ENCODE peak calls at places on chromosomes 7 and 10, in four cellular contexts. P, H, O and R are unnamed samples.

GRCh38 chr7:23205861-23206510 is 24.1 kb downstream of the NUP42 start:
- DNase-seq in P (no peak), O (no peak), H (no peak), R (no peak)

GRCh38 chr10:128979405-128979804 is 487.6 kb upstream of the MGMT start:
- DNase-seq in O (no peak), H (no peak), P (no peak), R (no peak)

GRCh38 chr7:13449460-13449859 is 540.0 kb downstream of the ETV1 start:
- DNase-seq in O (no peak), H (no peak), P (no peak), R (no peak)

GRCh38 chr7:159031750-159032149 is 112.9 kb downstream of the VIPR2 start:
- DNase-seq in H (peak; percentile 41), P (no peak), O (peak; percentile 50), R (no peak)

GRCh38 chr7:156099085-156099484 is 286.8 kb upstream of the SHH start:
- DNase-seq in P (no peak), H (no peak), O (no peak), R (no peak)

GRCh38 chr10:121556918-121557573 is 41.2 kb downstream of the FGFR2 start:
- DNase-seq in H (no peak), P (no peak), O (no peak), R (no peak)

GRCh38 chr7:26155531-26156375 is 3.8 kb downstream of the NFE2L3 start:
- DNase-seq in H (no peak), O (no peak), P (no peak), R (no peak)

GRCh38 chr10:27661511-27662286 is 83.9 kb downstream of the MKX start:
- DNase-seq in H (no peak), O (no peak), P (no peak), R (no peak)

GRCh38 chr7:34322841-34323240 is 335.2 kb upstream of the NPSR1 start:
- DNase-seq in H (no peak), P (no peak), O (no peak), R (no peak)

GRCh38 chr10:34543716-34544115 is 271.4 kb downstream of the PARD3 start:
- DNase-seq in P (no peak), H (no peak), O (no peak), R (no peak)

GRCh38 chr10:11017575-11018425 is at the start of gene CELF2:
- DNase-seq in O (peak; percentile 82), P (peak; percentile 22), H (no peak), R (no peak)

GRCh38 chr10:133523631-133524203 is 3.4 kb upstream of the CYP2E1 start:
- DNase-seq in O (no peak), P (no peak), H (no peak), R (no peak)

GRCh38 chr7:15582773-15583172 is 21.0 kb upstream of the AGMO start:
- DNase-seq in P (no peak), H (no peak), O (no peak), R (no peak)

GRCh38 chr10:132820056-132820455 is 34.1 kb upstream of the NKX6-2 start:
- DNase-seq in P (no peak), H (no peak), O (peak; percentile 21), R (no peak)

GRCh38 chr10:72564596-72564995 is 61.3 kb downstream of the MICU1 start:
- DNase-seq in O (no peak), H (no peak), P (no peak), R (no peak)

GRCh38 chr10:97584060-97584797 is at the start of gene HOGA1:
- DNase-seq in O (no peak), P (no peak), H (no peak), R (peak; percentile 92)

GRCh38 chr10:416091-416515 is 273.4 kb downstream of the DIP2C start:
- DNase-seq in O (no peak), H (no peak), P (no peak), R (no peak)

GRCh38 chr10:130013263-130013937 is 49.3 kb upstream of the EBF3 start:
- DNase-seq in P (no peak), O (no peak), H (no peak), R (no peak)

GRCh38 chr7:27192546-27193334 is 7.2 kb downstream of the HOXA13 start:
- DNase-seq in H (no peak), P (no peak), O (peak; percentile 67), R (no peak)

GRCh38 chr7:24587853-24588252 is 14.6 kb downstream of the PALS2 start:
- DNase-seq in H (no peak), O (no peak), P (peak; percentile 8), R (no peak)

DNA sequence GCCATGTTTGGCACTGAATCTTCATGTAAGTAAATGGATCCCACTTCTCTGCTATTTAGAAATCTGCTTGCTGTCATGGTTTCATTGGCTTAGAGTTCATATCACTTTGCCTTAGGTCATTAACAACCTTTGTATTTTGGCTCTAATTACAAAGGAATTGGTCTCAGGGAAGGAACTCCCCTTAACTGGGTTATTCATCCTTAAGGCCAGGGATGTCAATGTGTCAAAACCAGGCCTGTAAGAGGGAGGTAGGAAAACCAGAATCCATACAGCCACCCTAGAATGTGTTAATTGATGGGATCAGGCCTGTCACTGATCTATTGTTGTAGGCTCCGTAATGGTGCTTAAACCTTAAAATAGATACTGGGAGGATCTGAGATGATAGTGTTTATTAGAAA is 67.3 kb downstream of the ST7 start:
- DNase-seq in O (no peak), H (no peak), P (no peak), R (no peak)
- H3K27ac ChIP-seq in O (no peak overlapping the region), H (peak overlapping the region; percentile 45), P (no peak overlapping the region), R (peak overlapping the region; percentile 4)

GRCh38 chr10:77164616-77165311 is 472.8 kb downstream of the KCNMA1 start:
- DNase-seq in O (no peak), H (no peak), P (no peak), R (no peak)
- H3K27ac ChIP-seq in O (no peak overlapping the region), H (no peak overlapping the region), P (no peak overlapping the region), R (no peak overlapping the region)

GRCh38 chr7:38312776-38313175 is 39.3 kb upstream of the TARP start:
- DNase-seq in P (no peak), O (no peak), H (no peak), R (no peak)

GRCh38 chr7:38317457-38318037 is 44.1 kb upstream of the TARP start:
- DNase-seq in O (no peak), H (no peak), P (no peak), R (no peak)

GRCh38 chr7:38316733-38317360 is 43.4 kb upstream of the TARP start:
- DNase-seq in P (no peak), H (no peak), O (no peak), R (no peak)

GRCh38 chr7:38318241-38318640 is 44.8 kb upstream of the TARP start:
- DNase-seq in P (no peak), H (no peak), O (no peak), R (no peak)

DNA sequence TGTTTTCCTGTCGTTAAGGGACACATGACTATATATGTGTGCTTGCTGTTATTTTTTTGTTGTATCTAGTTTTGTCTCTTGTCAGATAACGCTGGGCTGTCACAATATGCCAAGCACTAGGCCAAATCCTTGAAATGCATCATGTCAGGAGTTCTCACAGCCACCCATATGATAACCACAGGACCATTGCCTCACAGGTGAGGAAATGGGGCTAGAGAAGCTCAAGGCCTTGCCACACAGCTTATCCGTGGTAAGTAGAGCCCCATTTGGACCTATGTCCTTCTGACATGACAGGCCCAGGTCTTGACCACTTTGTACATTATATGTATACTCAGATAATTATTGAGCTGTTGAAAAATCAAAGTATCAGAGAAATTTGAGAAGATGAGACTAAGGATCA is 42.0 kb upstream of the TARP start:
- DNase-seq in O (no peak), H (no peak), P (no peak), R (no peak)
- H3K27ac ChIP-seq in O (no peak overlapping the region), H (no peak overlapping the region), P (no peak overlapping the region), R (no peak overlapping the region)

DNA sequence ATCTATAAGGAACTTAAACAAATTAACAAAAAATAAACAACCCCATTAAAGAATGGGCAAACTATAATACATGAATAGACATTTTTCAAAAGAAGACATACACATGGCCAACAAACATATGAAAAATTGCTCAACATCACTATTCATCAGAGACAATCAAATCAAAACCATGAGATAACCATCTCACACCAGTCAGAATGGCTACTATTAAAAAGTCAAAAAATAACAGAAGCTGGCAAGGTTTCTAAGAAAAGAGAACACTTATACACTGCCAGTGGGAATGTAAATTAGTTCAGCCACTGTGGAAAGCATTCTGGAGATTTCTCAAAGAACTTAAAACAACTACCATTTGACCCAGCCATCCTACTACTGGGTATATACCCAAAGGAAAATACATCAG is 280.5 kb downstream of the THSD7A start:
- DNase-seq in O (no peak), H (no peak), P (no peak), R (no peak)
- H3K27ac ChIP-seq in O (no peak overlapping the region), H (no peak overlapping the region), P (no peak overlapping the region), R (no peak overlapping the region)

GRCh38 chr7:43906327-43907010 is at the start of gene URGCP:
- DNase-seq in P (peak; percentile 10), H (peak; percentile 52), O (peak; percentile 85), R (peak; percentile 50)

GRCh38 chr7:43905954-43906326 is 456 bp downstream of the URGCP start:
- DNase-seq in P (no peak), H (no peak), O (peak; percentile 63), R (peak; percentile 27)

GRCh38 chr7:43905209-43905946 is 1.0 kb downstream of the URGCP start:
- DNase-seq in P (no peak), O (no peak), H (no peak), R (no peak)

GRCh38 chr7:43902542-43903054 is 3.8 kb downstream of the URGCP start:
- DNase-seq in P (no peak), H (no peak), O (no peak), R (no peak)

DNA sequence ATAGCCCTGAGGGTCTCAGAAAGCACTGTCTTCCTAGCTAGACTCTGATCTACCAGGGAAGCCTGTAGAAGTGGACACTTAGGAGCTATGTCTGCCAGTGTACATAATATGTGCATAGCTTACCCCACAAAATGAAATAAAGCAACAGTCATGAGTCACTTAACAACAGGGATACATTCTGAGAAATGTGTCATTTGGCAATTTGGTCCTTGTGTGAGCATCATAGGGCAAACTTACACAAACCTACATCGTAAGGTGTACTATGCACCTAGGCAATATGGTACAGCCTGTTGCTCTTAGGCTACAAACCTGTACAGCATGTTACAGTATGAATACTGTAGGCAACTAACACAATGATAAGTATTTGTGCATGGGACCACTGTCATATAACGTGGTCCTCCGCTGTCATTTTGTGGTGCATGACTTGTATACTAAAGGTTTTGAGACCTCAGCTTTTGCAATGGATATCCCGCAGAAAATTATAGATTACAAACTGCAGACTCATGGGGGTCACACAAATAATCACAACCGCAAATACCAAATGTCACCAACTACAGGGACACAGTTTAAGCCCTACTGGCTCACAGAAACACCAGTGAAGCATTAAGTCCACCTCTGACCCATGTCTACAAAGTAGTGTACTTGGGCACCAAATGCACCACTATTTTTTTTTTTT is 1.7 kb downstream of the URGCP start:
- DNase-seq in H (no peak), O (no peak), P (no peak), R (no peak)
- H3K27ac ChIP-seq in H (peak overlapping the region; percentile 90), O (no peak overlapping the region), P (no peak overlapping the region), R (no peak overlapping the region)

DNA sequence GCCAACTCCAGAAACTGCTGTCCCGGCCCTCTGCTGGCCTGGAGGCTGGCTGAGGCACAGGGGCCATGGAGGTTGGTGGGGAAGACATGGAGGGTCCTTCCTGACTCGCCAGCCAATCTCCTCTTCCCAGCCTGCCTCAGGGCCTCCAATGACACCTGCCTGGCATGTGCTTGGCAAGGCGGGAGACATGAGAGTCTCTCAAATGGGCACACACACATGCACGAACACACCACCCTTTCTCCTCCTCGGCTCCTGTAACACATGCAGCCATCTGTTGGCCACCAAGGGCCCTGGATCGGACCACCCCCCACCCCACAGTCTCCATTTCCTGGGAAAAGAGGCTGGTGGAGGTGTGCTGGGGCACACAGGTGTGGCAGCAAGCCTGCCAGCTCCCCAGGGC is 56.4 kb downstream of the YKT6 start:
- DNase-seq in O (no peak), P (no peak), H (no peak), R (no peak)
- H3K27ac ChIP-seq in O (no peak overlapping the region), P (peak overlapping the region; percentile 55), H (no peak overlapping the region), R (peak overlapping the region; percentile 11)

GRCh38 chr7:30473903-30474302 is 4.7 kb downstream of the NOD1 start:
- DNase-seq in P (no peak), H (no peak), O (no peak), R (no peak)
- H3K27ac ChIP-seq in P (no peak overlapping the region), H (peak overlapping the region; percentile 43), O (no peak overlapping the region), R (no peak overlapping the region)